ENCODE peak calls at places on chromosomes 5 and 9, in eight cellular contexts. B is naive thymus-derived CD8-positive, alpha-beta T cell; W is AG09309; J is mesothelial cell of epicardium; E is dermis microvascular lymphatic vessel endothelial cell; U is head of caudate nucleus; N is ELR; K is glutamatergic neuron. M is an unnamed sample.

GRCh38 chr9:116998305-116998704 is 311.2 kb downstream of the TRIM32 start:
- DNase-seq in B (no peak), W (no peak), J (no peak), E (no peak), U (no peak), N (peak; percentile 5), K (no peak), M (no peak)

GRCh38 chr9:17005085-17005484 is 129.8 kb upstream of the CNTLN start:
- DNase-seq in B (no peak), W (no peak), J (no peak), E (peak; percentile 41), U (no peak), N (peak; percentile 78), K (no peak), M (peak; percentile 57)

GRCh38 chr5:150146862-150147579 is 8.6 kb downstream of the PDGFRB start:
- DNase-seq in B (no peak), W (no peak), J (no peak), E (no peak), U (peak; percentile 62), N (no peak), K (no peak), M (no peak)

GRCh38 chr5:74318985-74319563 is 321.5 kb downstream of the ENC1 start:
- DNase-seq in B (no peak), W (no peak), J (no peak), E (no peak), U (no peak), N (peak; percentile 79), K (no peak), M (no peak)

GRCh38 chr5:54792611-54793404 is 192.6 kb downstream of the ESM1 start:
- DNase-seq in B (no peak), W (no peak), J (no peak), E (no peak), U (no peak), N (peak; percentile 40), K (no peak), M (no peak)

GRCh38 chr5:54722846-54723433 is 205.4 kb downstream of the SNX18 start:
- DNase-seq in B (no peak), W (no peak), J (no peak), E (no peak), U (no peak), N (peak; percentile 30), K (no peak), M (no peak)

GRCh38 chr9:88692837-88693236 is 157.9 kb downstream of the NXNL2 start:
- DNase-seq in B (no peak), W (no peak), J (no peak), E (no peak), U (no peak), N (no peak), K (no peak), M (no peak)

GRCh38 chr5:62282951-62283446 is 23.0 kb upstream of the KIF2A start:
- DNase-seq in B (no peak), W (no peak), J (no peak), E (no peak), U (no peak), N (no peak), K (no peak), M (no peak)

GRCh38 chr9:137506702-137507171 is 43.5 kb downstream of the PNPLA7 start:
- DNase-seq in B (no peak), W (no peak), J (no peak), E (no peak), U (no peak), N (peak; percentile 81), K (no peak), M (no peak)

M was measured in amniotic stem cell.